ENCODE peak calls at places on chromosomes 11 and 22, in nine cellular contexts. J is uterus, X is tibial artery, A is AG04450, R is cardiac muscle cell, V is mammary epithelial cell, P is astrocyte of the cerebellum, H is HL-60, S is prostate gland. D is an unnamed sample.

GRCh38 chr22:42364641-42365336 is 67.4 kb downstream of the NFAM1 start:
- DNase-seq in J (no peak), X (peak), A (no peak), R (no peak), V (no peak), P (no peak), H (no peak), S (no peak), D (no peak)

GRCh38 chr22:21444701-21445436 is 22.3 kb upstream of the TMEM191C start:
- DNase-seq in J (peak), X (peak), A (no peak), R (no peak), V (no peak), P (no peak), H (peak), S (peak), D (no peak)

GRCh38 chr11:47060807-47061206 is 115.9 kb downstream of the ARFGAP2 start:
- DNase-seq in J (no peak), X (no peak), A (no peak), R (no peak), V (no peak), P (no peak), H (no peak), S (no peak), D (no peak)

GRCh38 chr11:10618490-10618889 is 50.0 kb upstream of the LYVE1 start:
- DNase-seq in J (no peak), X (no peak), A (no peak), R (no peak), V (no peak), P (no peak), H (no peak), S (no peak), D (no peak)

GRCh38 chr11:27698872-27699241 is 1.4 kb downstream of the BDNF start:
- DNase-seq in J (peak), X (peak), A (peak), R (peak), V (peak), P (peak), H (peak), S (peak), D (peak)

GRCh38 chr11:47186076-47186936 is at the start of gene PACSIN3:
- DNase-seq in J (no peak), X (no peak), A (no peak), R (peak), V (peak), P (no peak), H (no peak), S (no peak), D (peak)

GRCh38 chr11:33307984-33308383 is 50.8 kb downstream of the HIPK3 start:
- DNase-seq in J (no peak), X (no peak), A (no peak), R (no peak), V (no peak), P (no peak), H (no peak), S (no peak), D (no peak)

GRCh38 chr11:266676-267439 is 11.3 kb upstream of the NLRP6 start:
- DNase-seq in J (no peak), X (peak), A (no peak), R (no peak), V (no peak), P (no peak), H (peak), S (no peak), D (no peak)

GRCh38 chr11:102546923-102547471 is 16.4 kb upstream of the MMP7 start:
- DNase-seq in J (no peak), X (no peak), A (no peak), R (no peak), V (no peak), P (no peak), H (peak), S (no peak), D (no peak)

GRCh38 chr22:48498526-48499331 is 1328.9 kb downstream of the BRD1 start:
- DNase-seq in J (no peak), X (no peak), A (no peak), R (no peak), V (no peak), P (no peak), H (no peak), S (no peak), D (no peak)

GRCh38 chr11:20671856-20672546 is 2.6 kb downstream of the NELL1 start:
- DNase-seq in J (no peak), X (no peak), A (no peak), R (peak), V (peak), P (no peak), H (no peak), S (no peak), D (peak)
- TF ChIP-seq CTCF in J (no peak), X (no peak), A (no peak), R (peak), V (peak), P (peak), H (no peak), S (no peak), D (peak)

GRCh38 chr22:22709719-22710445 is 65.5 kb downstream of the GGTLC2 start:
- DNase-seq in J (no peak), X (no peak), A (no peak), R (no peak), V (no peak), P (no peak), H (no peak), S (no peak), D (no peak)
- TF ChIP-seq CTCF in J (no peak), X (no peak), A (no peak), R (peak), V (peak), P (peak), H (no peak), S (no peak), D (no peak)

DNA sequence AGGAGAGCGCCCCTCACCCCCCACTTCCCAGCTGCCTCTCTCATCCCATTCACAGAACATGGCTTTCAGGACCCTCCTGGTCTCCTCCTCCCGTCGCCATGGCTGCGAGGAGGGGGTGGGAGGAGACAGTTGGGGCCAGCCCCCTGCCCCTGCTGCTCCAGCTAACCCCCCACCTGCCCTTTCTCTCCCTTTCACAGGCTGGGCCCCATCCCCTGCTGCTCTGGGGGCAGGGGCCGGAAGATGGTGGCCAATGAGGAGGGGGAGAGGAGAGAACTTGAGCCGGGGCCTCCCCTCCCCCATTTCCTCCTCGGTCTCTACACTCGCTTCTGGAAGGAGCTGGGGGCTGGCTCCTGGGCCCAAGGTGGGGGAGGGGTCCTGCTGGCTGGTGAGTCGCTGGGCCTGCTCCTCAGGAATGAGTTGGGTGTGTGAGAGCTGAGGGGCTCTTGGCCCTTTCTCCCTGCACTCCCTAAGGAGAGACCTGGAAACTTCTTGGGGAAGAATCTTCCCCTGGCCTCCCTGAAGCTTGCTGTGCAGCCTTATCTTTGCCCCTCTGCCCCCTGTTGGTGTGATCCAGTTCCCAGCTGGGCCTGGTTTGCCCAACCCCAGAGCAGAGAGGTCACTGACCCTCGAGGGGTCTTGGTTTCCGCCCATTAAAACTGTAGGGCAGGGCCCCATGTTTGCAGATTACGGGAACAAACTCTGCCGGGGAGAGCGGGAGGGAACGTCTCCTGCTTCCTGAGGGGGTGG is 10.2 kb downstream of the YPEL4 start:
- DNase-seq in J (no peak), X (no peak), A (no peak), R (peak), V (no peak), P (peak), H (no peak), S (no peak), D (peak)
- TF ChIP-seq CTCF in J (no peak), X (no peak), A (no peak), R (no peak), V (no peak), P (peak), H (no peak), S (no peak), D (no peak)

GRCh38 chr11:128653828-128654231 is 40.0 kb upstream of the FLI1 start:
- DNase-seq in J (peak), X (peak), A (no peak), R (no peak), V (peak), P (peak), H (no peak), S (peak), D (no peak)
- TF ChIP-seq CTCF in J (no peak), X (no peak), A (no peak), R (no peak), V (no peak), P (no peak), H (no peak), S (no peak), D (no peak)

GRCh38 chr22:29032014-29032475 is 29.6 kb downstream of the C22orf31 start:
- DNase-seq in J (no peak), X (no peak), A (no peak), R (peak), V (no peak), P (no peak), H (no peak), S (no peak), D (no peak)
- TF ChIP-seq CTCF in J (peak), X (no peak), A (no peak), R (no peak), V (no peak), P (no peak), H (no peak), S (no peak), D (no peak)

GRCh38 chr11:104279587-104279986 is 115.6 kb upstream of the PDGFD start:
- DNase-seq in J (no peak), X (no peak), A (no peak), R (no peak), V (no peak), P (no peak), H (no peak), S (no peak), D (no peak)
- TF ChIP-seq CTCF in J (no peak), X (no peak), A (no peak), R (no peak), V (no peak), P (no peak), H (no peak), S (no peak), D (no peak)

D was measured in GM13977.